ENCODE peak calls at places on chromosomes 1 and 21, in four cellular contexts. A, M, D and Z are unnamed samples. For H3K9me3, the result is how much of the 10 kb centered on the place peaks cover.

GRCh38 chr1:165284471-165284870 is 72.0 kb downstream of the LMX1A start:
- DNase-seq in A (no peak), M (no peak), D (no peak), Z (no peak)

GRCh38 chr1:47938556-47938955 is 58.6 kb downstream of the TRABD2B start:
- DNase-seq in A (no peak), M (no peak), D (no peak), Z (no peak)

GRCh38 chr1:169109561-169110134 is 3.2 kb downstream of the ATP1B1 start:
- DNase-seq in A (peak), M (peak), D (peak), Z (no peak)

GRCh38 chr1:111923766-111924165 is 65.7 kb downstream of the KCND3 start:
- DNase-seq in A (no peak), M (peak), D (no peak), Z (no peak)

GRCh38 chr21:29403922-29404538 is 105.3 kb downstream of the BACH1 start:
- DNase-seq in A (no peak), M (no peak), D (no peak), Z (no peak)

GRCh38 chr1:21175324-21175669 is 1.4 kb downstream of the EIF4G3 start:
- DNase-seq in A (no peak), M (peak), D (no peak), Z (no peak)

GRCh38 chr1:29341936-29342335 is 105.6 kb downstream of the PTPRU start:
- DNase-seq in A (no peak), M (no peak), D (no peak), Z (no peak)

GRCh38 chr1:11822091-11822490 is 16.1 kb downstream of the CLCN6 start:
- DNase-seq in A (no peak), M (no peak), D (no peak), Z (no peak)

GRCh38 chr1:244386595-244386994 is 65.1 kb downstream of the ADSS2 start:
- DNase-seq in A (no peak), M (no peak), D (no peak), Z (no peak)

GRCh38 chr1:44406761-44407429 is 1.8 kb downstream of the RNF220 start:
- DNase-seq in A (peak), M (no peak), D (no peak), Z (peak)

GRCh38 chr1:156246762-156247459 is 945 bp downstream of the PAQR6 start:
- DNase-seq in A (peak), M (peak), D (no peak), Z (peak)

GRCh38 chr1:29370067-29370466 is 133.7 kb downstream of the PTPRU start:
- DNase-seq in A (no peak), M (no peak), D (no peak), Z (no peak)

GRCh38 chr1:208475449-208475848 is 231.3 kb upstream of the PLXNA2 start:
- DNase-seq in A (no peak), M (peak), D (no peak), Z (no peak)

GRCh38 chr1:181676269-181676668 is 193.0 kb downstream of the CACNA1E start:
- DNase-seq in A (peak), M (no peak), D (no peak), Z (no peak)

GRCh38 chr21:46323710-46324389 is at the start of the genes C21orf58 and PCNT:
- DNase-seq in A (peak), M (peak), D (peak), Z (peak)
- H3K9me3 ChIP-seq in A (under half), M (under half), D (under half), Z (under half)

GRCh38 chr1:94992161-94992560 is 65.3 kb upstream of the CNN3 start:
- DNase-seq in A (no peak), M (no peak), D (no peak), Z (no peak)

GRCh38 chr1:94992863-94993563 is 66.1 kb upstream of the CNN3 start:
- DNase-seq in A (no peak), M (no peak), D (no peak), Z (no peak)

GRCh38 chr1:94988356-94988755 is 61.4 kb upstream of the CNN3 start:
- DNase-seq in A (no peak), M (no peak), D (no peak), Z (no peak)

GRCh38 chr1:94989398-94989797 is 62.5 kb upstream of the CNN3 start:
- DNase-seq in A (no peak), M (no peak), D (no peak), Z (no peak)

DNA sequence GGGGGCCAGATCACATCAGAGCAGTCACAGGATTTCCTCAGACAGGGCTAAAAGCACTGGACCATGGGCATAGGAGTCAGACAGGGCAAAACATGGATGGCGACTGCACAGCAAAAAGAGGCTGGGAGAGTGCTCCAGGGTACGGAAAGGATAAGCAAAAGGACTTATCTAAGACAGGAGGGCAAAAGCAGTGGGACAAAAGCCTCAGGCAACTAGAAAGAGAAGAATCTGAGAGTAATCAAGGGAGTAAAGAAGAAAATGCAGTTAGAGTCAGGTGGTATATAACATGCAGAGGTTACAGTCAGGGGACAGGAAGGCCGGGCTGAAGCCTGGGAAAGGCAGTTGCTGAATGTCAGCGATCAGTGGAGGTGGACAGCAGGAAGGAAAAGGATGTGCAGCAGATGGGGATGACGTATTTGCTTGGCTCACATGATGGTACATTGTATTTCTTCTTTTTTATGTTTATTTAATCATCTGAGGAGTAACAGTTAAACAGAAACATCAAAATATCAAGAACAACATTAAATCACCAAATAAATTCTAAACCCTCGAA is 63.1 kb upstream of the CNN3 start:
- DNase-seq in A (no peak), M (peak), D (no peak), Z (no peak)
- H3K27ac ChIP-seq in A (no peak), M (peak), D (no peak), Z (no peak)

GRCh38 chr1:201506092-201506491 is 831 bp downstream of the CSRP1 start:
- DNase-seq in A (no peak), M (peak), D (no peak), Z (no peak)
- H3K4me3 ChIP-seq in A (no peak), M (peak), D (peak), Z (peak)

GRCh38 chr1:2784854-2785630 is 16.5 kb downstream of the TTC34 start:
- DNase-seq in A (no peak), M (peak), D (no peak), Z (peak)

GRCh38 chr1:2778220-2778592 is 23.3 kb downstream of the TTC34 start:
- DNase-seq in A (no peak), M (peak), D (no peak), Z (no peak)

GRCh38 chr1:2783069-2783434 is 18.4 kb downstream of the TTC34 start:
- DNase-seq in A (no peak), M (peak), D (no peak), Z (no peak)

GRCh38 chr1:2783435-2784397 is 17.8 kb downstream of the TTC34 start:
- DNase-seq in A (no peak), M (peak), D (no peak), Z (peak)

DNA sequence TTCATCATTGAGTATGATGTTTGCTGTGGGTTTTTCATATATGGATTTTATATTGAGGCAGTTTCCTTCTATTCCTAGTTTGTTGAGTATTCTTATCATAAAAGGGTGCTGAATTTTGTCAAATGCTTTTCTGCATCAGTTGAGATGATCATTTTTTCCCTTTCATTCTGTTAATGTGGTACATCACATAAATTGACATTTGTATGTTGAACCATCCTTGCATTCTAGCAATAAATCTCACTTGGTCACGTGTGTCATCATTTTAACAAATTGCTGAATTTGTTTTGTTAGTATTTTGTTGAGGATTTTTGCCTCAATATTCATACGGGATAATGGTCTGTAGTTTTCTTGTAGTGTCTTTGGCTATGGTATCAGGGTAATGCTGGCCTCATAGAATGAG is 19.9 kb downstream of the TTC34 start:
- DNase-seq in A (no peak), M (no peak), D (no peak), Z (no peak)
- H3K9me3 ChIP-seq in A (under half), M (under half), D (under half), Z (under half)